ENCODE peak calls at places on chromosomes 7 and 10, in six cellular contexts. C, S, H, N, X and D are unnamed samples.

GRCh38 chr7:94907420-94908203 is at the start of gene PPP1R9A:
- DNase-seq in X (peak), N (no peak), H (peak), C (no peak), S (peak), D (no peak)

GRCh38 chr10:61784354-61785131 is 117.0 kb upstream of the ARID5B start:
- DNase-seq in H (no peak), N (no peak), C (peak), X (no peak), S (no peak), D (no peak)

GRCh38 chr10:132110713-132111112 is 45.0 kb downstream of the JAKMIP3 start:
- DNase-seq in C (no peak), H (no peak), X (no peak), N (no peak), S (no peak), D (no peak)

GRCh38 chr7:153640586-153640985 is 411.6 kb upstream of the DPP6 start:
- DNase-seq in H (no peak), C (no peak), X (no peak), N (no peak), S (no peak), D (no peak)

GRCh38 chr10:108598831-108599230 is 1324.5 kb downstream of the XPNPEP1 start:
- DNase-seq in X (no peak), N (no peak), C (no peak), S (peak), H (no peak), D (no peak)

GRCh38 chr7:2229467-2229866 is 3.3 kb downstream of the MAD1L1 start:
- DNase-seq in S (no peak), C (no peak), X (no peak), H (no peak), N (no peak), D (no peak)

GRCh38 chr7:44639701-44640321 is 33.4 kb downstream of the OGDH start:
- DNase-seq in X (peak), N (no peak), H (peak), S (peak), C (no peak), D (no peak)

GRCh38 chr7:27096756-27097514 is 1.1 kb upstream of the HOXA1 start:
- DNase-seq in X (peak), H (no peak), C (no peak), N (no peak), S (no peak), D (peak)

GRCh38 chr10:43695730-43696129 is 47.0 kb upstream of the ZNF32 start:
- DNase-seq in X (no peak), H (no peak), C (no peak), S (no peak), N (no peak), D (no peak)

GRCh38 chr10:21496285-21497176 is 29.0 kb downstream of the SKIDA1 start:
- DNase-seq in X (peak), N (no peak), C (peak), S (peak), H (peak), D (peak)

GRCh38 chr7:19681596-19681995 is 27.2 kb downstream of the POLR1F start:
- DNase-seq in H (no peak), S (no peak), N (no peak), X (no peak), C (no peak), D (no peak)

GRCh38 chr7:27948856-27949255 is 208.9 kb downstream of the TAX1BP1 start:
- DNase-seq in H (no peak), S (no peak), N (no peak), C (no peak), X (no peak), D (no peak)

GRCh38 chr7:107609861-107610260 is 29.8 kb downstream of the BCAP29 start:
- DNase-seq in N (no peak), S (no peak), X (peak), C (no peak), H (no peak), D (no peak)

GRCh38 chr10:71818674-71819260 is 32.3 kb downstream of the PSAP start:
- DNase-seq in C (no peak), H (no peak), N (no peak), S (no peak), X (no peak), D (no peak)

GRCh38 chr10:71817831-71818268 is 33.2 kb downstream of the PSAP start:
- DNase-seq in C (no peak), H (no peak), X (no peak), N (no peak), S (no peak), D (no peak)

GRCh38 chr10:71816421-71816851 is 34.6 kb downstream of the PSAP start:
- DNase-seq in H (no peak), N (no peak), C (no peak), S (no peak), X (no peak), D (no peak)

GRCh38 chr10:71815515-71816130 is 35.4 kb downstream of the PSAP start:
- DNase-seq in C (no peak), S (no peak), X (no peak), H (no peak), N (no peak), D (no peak)

DNA sequence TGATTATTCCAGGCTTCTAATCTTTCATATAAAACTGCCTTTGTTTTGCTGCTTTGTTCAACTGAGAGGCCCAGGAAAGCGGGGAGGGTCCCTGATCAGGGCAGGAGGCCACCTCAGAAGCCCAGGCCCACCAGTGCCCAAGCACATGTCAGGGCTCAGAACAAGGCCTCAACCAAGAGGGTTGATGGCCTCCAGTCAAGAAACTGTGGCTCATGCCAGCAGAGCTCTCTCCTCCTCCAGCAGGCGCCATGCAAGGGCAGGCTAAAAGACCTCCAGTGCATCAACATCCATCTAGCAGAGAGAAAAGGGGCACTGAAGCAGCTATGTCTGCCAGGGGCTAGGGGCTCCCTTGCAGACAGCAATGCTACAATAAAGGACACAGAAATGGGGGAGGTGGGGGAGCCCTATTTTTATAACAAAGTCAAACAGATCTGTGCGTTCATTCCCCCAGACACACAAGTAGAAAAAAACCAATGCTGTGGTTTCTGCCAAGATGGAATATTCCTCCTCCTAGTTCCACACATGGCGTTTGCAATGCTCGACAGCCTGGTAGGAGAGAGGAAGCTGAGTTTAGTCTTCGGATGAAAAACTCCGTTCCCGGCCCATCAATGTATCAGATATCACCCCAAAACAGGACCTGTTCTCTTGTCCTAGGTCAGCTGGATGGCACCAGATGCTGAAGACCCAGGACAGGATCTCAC is 34.0 kb downstream of the PSAP start:
- DNase-seq in N (no peak), C (no peak), S (no peak), H (no peak), X (no peak), D (no peak)
- TF ChIP-seq MYC in N (no peak), C (no peak), S (no peak), H (no peak), X (no peak), D (no peak)

DNA sequence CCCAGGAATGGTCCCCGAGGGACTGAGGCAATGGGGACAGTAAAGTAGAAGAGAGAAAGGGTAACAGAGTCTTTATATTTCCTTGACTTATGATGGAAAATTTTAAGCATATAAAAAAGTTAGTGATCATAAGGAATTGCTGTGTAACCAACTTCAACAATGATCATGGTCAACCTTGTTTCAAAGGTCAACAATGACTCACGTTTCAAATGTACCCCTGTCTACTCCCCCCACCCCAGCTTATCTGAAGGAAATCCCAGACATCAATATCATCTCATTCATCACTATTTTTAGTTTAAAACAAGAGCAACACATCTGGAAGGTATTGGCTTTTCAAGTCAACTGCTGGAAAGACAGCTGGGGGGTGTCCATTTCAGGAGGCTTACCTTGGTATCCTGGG is 92.9 kb downstream of the SMURF1 start:
- DNase-seq in S (peak), C (no peak), X (peak), N (no peak), H (no peak), D (no peak)
- TF ChIP-seq MYC in S (no peak), C (no peak), X (no peak), N (no peak), H (no peak), D (no peak)

GRCh38 chr7:117979954-117980497 is 106.8 kb upstream of the CTTNBP2 start:
- DNase-seq in C (no peak), H (no peak), X (no peak), S (no peak), N (no peak), D (no peak)

GRCh38 chr7:117986645-117987269 is 113.5 kb upstream of the CTTNBP2 start:
- DNase-seq in N (no peak), X (no peak), S (no peak), H (no peak), C (no peak), D (no peak)

DNA sequence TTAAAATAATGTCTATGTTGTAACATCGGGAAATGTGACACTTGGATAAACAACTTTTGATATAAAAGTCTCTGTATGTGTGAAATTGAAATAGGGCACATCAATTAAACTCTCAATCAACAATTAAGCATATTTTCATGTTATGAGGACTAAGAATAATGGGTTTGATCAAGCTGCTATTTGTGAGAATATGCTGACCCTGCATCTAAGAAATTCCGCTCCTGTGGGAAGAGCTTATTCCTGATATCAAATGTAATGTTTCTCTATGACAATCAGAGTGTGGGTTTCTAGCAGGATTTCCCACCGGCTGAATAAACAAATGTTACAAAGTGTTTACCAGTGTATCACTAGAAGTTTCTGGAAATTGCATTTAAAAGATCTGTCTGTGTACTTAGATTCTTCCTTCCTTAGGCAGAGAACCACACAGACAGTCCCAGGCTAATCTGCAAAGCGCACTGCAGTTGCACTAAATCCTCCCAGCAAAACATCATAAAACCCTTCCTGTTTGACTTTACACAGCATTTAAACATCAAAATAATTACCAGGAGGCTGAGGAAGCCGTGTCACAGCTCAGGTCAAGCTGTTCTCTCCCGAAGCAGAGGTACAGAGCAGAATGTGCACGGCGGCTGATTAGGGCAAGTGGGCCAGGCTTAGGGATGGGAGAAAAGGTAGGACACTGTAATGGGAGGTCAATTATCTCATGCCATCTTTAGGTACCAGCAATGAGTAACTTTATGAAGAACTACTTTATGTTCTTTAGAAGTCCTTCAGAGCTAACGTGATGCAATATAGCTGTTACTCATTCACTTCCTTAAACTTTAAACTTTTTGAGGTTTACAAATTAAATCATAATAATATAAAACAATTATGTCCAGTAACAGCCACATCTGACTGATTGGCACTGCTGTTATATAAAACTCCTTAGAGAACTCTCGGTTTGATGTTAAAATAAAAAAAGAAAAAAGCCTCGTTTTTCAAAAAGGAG is 109.1 kb upstream of the CTTNBP2 start:
- DNase-seq in H (no peak), S (no peak), C (no peak), X (peak), N (no peak), D (peak)
- TF ChIP-seq MYC in H (no peak), S (no peak), C (no peak), X (no peak), N (no peak), D (no peak)

GRCh38 chr10:74586088-74586585 is 240.3 kb upstream of the KAT6B start:
- DNase-seq in X (peak), H (no peak), S (no peak), C (no peak), N (peak), D (peak)

GRCh38 chr10:74589226-74589673 is 237.2 kb upstream of the KAT6B start:
- DNase-seq in S (no peak), H (peak), C (peak), N (peak), X (peak), D (peak)

GRCh38 chr10:74587109-74587508 is 239.3 kb upstream of the KAT6B start:
- DNase-seq in C (no peak), N (no peak), S (no peak), H (no peak), X (no peak), D (no peak)

GRCh38 chr10:74585231-74586087 is 240.9 kb upstream of the KAT6B start:
- DNase-seq in H (no peak), N (peak), C (no peak), X (peak), S (no peak), D (no peak)
- TF ChIP-seq MYC in H (no peak), N (no peak), C (no peak), X (no peak), S (no peak), D (no peak)

GRCh38 chr10:59393349-59393748 is 31.0 kb upstream of the FAM13C start:
- DNase-seq in H (no peak), C (no peak), X (no peak), N (no peak), S (no peak), D (no peak)
- TF ChIP-seq MYC in H (no peak), C (no peak), X (no peak), N (no peak), S (no peak), D (no peak)

GRCh38 chr7:155594961-155595366 is 48.6 kb upstream of the CNPY1 start:
- DNase-seq in X (no peak), H (no peak), S (peak), N (no peak), C (no peak), D (peak)

GRCh38 chr7:155602750-155603149 is 41.7 kb upstream of the RBM33 start:
- DNase-seq in N (no peak), H (no peak), S (no peak), X (no peak), C (no peak), D (no peak)

GRCh38 chr7:155597753-155598140 is 46.7 kb upstream of the RBM33 start:
- DNase-seq in N (no peak), S (peak), X (no peak), C (no peak), H (no peak), D (no peak)

GRCh38 chr7:155602156-155602555 is 42.3 kb upstream of the RBM33 start:
- DNase-seq in N (no peak), H (no peak), X (no peak), S (no peak), C (no peak), D (no peak)

DNA sequence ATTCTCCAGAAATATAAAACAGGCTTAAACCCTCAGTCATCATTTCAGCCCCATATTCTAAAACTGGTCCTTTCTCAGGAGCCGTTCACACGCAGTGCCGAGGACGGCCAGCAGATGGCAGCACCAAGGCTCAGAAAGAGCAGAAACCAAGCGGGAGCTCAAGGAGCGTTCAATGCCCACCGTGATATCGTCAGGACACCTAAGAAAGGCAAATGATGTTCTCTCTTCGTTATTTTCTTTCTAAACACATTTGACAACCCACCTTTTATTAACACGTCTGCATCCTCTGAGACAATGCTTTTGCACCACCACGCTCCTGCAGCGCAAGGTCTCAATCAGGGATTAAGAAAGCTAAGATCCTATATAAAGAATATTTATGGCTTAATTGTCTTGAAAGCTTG is 45.7 kb upstream of the RBM33 start:
- DNase-seq in H (peak), N (peak), X (peak), S (peak), C (peak), D (peak)
- TF ChIP-seq MYC in H (no peak), N (no peak), X (no peak), S (peak), C (no peak), D (peak)

GRCh38 chr7:149870701-149871483 is 2.9 kb upstream of the ATP6V0E2 start:
- DNase-seq in C (no peak), N (no peak), S (no peak), X (no peak), H (no peak), D (no peak)
- TF ChIP-seq MYC in C (no peak), N (no peak), S (no peak), X (no peak), H (no peak), D (no peak)